ENCODE peak calls at places on chromosomes 7 and 10, in six cellular contexts. S is A549, Z is HepG2, T is endothelial cell of umbilical vein, U is K562, B is GM12878. N is an unnamed sample.

GRCh38 chr7:64882341-64883112 is 20.5 kb upstream of the ZNF273 start:
- DNase-seq in S (no peak), Z (no peak), T (peak; percentile 31), U (no peak), B (no peak), N (peak; percentile 91)

GRCh38 chr10:35335133-35335532 is 1.2 kb upstream of the CCNY start:
- DNase-seq in S (no peak), Z (peak; percentile 56), T (no peak), U (no peak), B (no peak), N (no peak)

GRCh38 chr10:14879055-14879800 is 562 bp downstream of the SUV39H2 start:
- DNase-seq in S (peak; percentile 33), Z (peak; percentile 9), T (no peak), U (no peak), B (no peak), N (peak; percentile 38)

GRCh38 chr7:29647020-29647654 is 83.5 kb downstream of the PRR15 start:
- DNase-seq in S (no peak), Z (no peak), T (no peak), U (peak; percentile 54), B (no peak), N (no peak)

GRCh38 chr10:74586088-74586585 is 240.3 kb upstream of the KAT6B start:
- DNase-seq in S (no peak), Z (no peak), T (peak; percentile 39), U (peak; percentile 15), B (peak; percentile 73), N (peak; percentile 15)

GRCh38 chr7:140165422-140165821 is 11.4 kb downstream of the KDM7A start:
- DNase-seq in S (no peak), Z (no peak), T (peak; percentile 23), U (no peak), B (no peak), N (peak; percentile 94)

GRCh38 chr7:87225696-87226095 is 6.2 kb upstream of the TMEM243 start:
- DNase-seq in S (no peak), Z (no peak), T (no peak), U (no peak), B (no peak), N (no peak)

GRCh38 chr10:33381391-33381790 is 46.9 kb upstream of the NRP1 start:
- DNase-seq in S (no peak), Z (no peak), T (no peak), U (no peak), B (no peak), N (no peak)

GRCh38 chr10:42963302-42963701 is 113.6 kb upstream of the RET start:
- DNase-seq in S (no peak), Z (no peak), T (no peak), U (no peak), B (no peak), N (peak; percentile 98)

GRCh38 chr10:14945097-14945496 is 8.8 kb downstream of the DCLRE1C start:
- DNase-seq in S (no peak), Z (no peak), T (no peak), U (no peak), B (no peak), N (no peak)

GRCh38 chr7:37176079-37176478 is 272.6 kb downstream of the ELMO1 start:
- DNase-seq in S (no peak), Z (no peak), T (no peak), U (no peak), B (no peak), N (no peak)

GRCh38 chr10:103144086-103144485 is 49.0 kb downstream of the NT5C2 start:
- DNase-seq in S (no peak), Z (no peak), T (no peak), U (no peak), B (no peak), N (no peak)

GRCh38 chr7:131507592-131508331 is 48.7 kb downstream of the PODXL start:
- DNase-seq in S (peak; percentile 62), Z (peak; percentile 53), T (peak; percentile 76), U (peak; percentile 81), B (no peak), N (peak; percentile 76)

GRCh38 chr7:23347682-23348180 is 48.6 kb downstream of the MALSU1 start:
- DNase-seq in S (peak; percentile 55), Z (no peak), T (peak; percentile 88), U (peak; percentile 72), B (no peak), N (peak; percentile 64)

GRCh38 chr7:2010551-2011265 is 222.0 kb downstream of the MAD1L1 start:
- DNase-seq in S (no peak), Z (no peak), T (no peak), U (no peak), B (no peak), N (no peak)

GRCh38 chr7:1169409-1170368 is 9.7 kb upstream of the ZFAND2A start:
- DNase-seq in S (peak; percentile 85), Z (peak; percentile 83), T (peak; percentile 90), U (peak; percentile 94), B (peak; percentile 56), N (peak; percentile 96)

GRCh38 chr7:7731732-7732131 is 13.3 kb upstream of the RPA3 start:
- DNase-seq in S (no peak), Z (peak; percentile 92), T (peak; percentile 67), U (no peak), B (no peak), N (no peak)

GRCh38 chr10:123645016-123645415 is 21.1 kb upstream of the GPR26 start:
- DNase-seq in S (no peak), Z (no peak), T (no peak), U (no peak), B (no peak), N (no peak)

GRCh38 chr7:15751191-15751701 is 64.8 kb upstream of the MEOX2 start:
- DNase-seq in S (no peak), Z (no peak), T (no peak), U (no peak), B (no peak), N (no peak)

GRCh38 chr7:4166807-4167206 is 515.3 kb upstream of the FOXK1 start:
- DNase-seq in S (no peak), Z (no peak), T (no peak), U (no peak), B (no peak), N (no peak)

GRCh38 chr7:44172803-44173424 is 16.3 kb downstream of the GCK start:
- DNase-seq in S (no peak), Z (no peak), T (no peak), U (no peak), B (no peak), N (no peak)

GRCh38 chr10:128871671-128872231 is 595.3 kb upstream of the MGMT start:
- DNase-seq in S (no peak), Z (no peak), T (no peak), U (no peak), B (no peak), N (no peak)

GRCh38 chr7:39688611-39689485 is 65.5 kb downstream of the RALA start:
- DNase-seq in S (no peak), Z (no peak), T (peak; percentile 63), U (no peak), B (no peak), N (no peak)

GRCh38 chr7:4147931-4148620 is 534.0 kb upstream of the FOXK1 start:
- DNase-seq in S (no peak), Z (no peak), T (no peak), U (no peak), B (no peak), N (no peak)

GRCh38 chr10:60828489-60828852 is 50.2 kb downstream of the CDK1 start:
- DNase-seq in S (no peak), Z (no peak), T (peak; percentile 96), U (no peak), B (no peak), N (no peak)

DNA sequence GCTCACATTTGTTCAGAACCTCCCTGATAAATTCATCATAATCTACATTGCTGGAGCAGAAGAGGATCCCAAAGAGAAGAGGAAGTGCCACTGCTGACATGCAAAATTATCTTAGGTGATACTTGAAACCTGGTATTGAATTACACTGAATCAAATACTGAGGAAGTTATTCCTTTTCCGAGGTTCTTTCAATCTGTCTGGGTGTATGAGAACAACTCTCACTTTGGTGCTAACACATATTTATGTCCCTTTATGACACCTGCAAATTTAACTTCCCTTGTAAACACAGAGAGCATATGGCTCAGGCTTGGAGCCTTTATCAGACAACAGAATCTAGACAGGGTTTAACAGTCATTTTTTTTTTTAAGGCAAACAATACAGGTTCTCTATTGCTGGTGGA is 131.4 kb downstream of the SRPK2 start:
- DNase-seq in S (no peak), Z (no peak), T (no peak), U (no peak), B (no peak), N (peak; percentile 48)
- H3K4me3 ChIP-seq in S (no peak overlapping the region), Z (no peak overlapping the region), T (no peak overlapping the region), U (no peak overlapping the region), B (no peak overlapping the region), N (no peak overlapping the region)

GRCh38 chr10:54854389-54854788 is 53.4 kb upstream of the PCDH15 start:
- DNase-seq in S (no peak), Z (no peak), T (no peak), U (no peak), B (no peak), N (no peak)
- TF ChIP-seq MAX in S (no peak), Z (no peak), T (no peak), U (no peak), B (no peak), N (no peak)

DNA sequence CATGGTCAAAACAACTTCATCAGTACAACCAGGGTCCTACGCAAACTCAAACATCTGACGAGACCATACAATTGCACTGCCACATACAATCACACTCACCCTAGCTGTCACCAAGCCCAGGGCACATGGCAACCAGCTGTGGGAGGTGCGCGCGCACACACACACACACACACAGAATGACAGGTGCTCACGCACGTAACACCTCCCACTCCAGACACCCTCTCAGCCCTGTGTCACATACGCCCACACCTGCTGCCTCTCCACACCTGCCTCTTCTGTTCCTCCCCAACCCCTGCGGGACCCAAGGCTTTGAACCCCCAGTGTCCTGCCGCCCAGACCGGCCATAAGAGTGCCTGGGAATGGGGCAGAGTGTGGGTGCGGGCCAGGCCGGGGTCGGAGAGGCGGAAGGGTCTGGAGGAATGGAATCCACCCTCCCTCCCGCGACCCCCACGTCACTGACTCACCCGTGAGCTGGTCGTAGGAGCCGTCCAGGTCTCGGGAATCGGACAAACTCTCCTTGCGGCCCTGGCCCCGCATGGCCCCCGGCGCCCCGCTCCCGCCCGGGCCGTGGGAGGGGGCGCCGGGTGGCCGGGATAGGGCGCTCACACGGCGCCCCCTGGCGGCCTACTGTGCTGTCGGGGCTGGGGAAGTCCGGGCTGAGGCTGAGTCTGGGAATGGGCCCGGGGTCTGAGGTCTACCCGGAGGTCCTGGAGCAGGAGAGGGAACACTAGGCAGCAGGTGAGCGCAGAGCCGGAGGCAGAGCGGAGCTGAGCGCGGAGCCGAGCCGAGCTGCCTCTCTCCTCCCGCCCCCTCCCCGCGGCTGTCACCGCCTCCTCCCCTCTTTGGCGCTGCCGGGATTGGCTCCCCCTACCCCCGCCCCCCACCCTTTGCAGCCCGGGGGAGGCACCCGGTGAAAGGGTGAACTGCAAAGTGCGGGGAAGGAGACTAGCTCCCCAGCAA is at the start of gene KCNIP2:
- DNase-seq in S (peak; percentile 52), Z (no peak), T (no peak), U (peak; percentile 0), B (no peak), N (peak; percentile 73)
- TF ChIP-seq MYC in S (no peak), Z (no peak), T (no peak), U (no peak), B (no peak), N (no peak)

DNA sequence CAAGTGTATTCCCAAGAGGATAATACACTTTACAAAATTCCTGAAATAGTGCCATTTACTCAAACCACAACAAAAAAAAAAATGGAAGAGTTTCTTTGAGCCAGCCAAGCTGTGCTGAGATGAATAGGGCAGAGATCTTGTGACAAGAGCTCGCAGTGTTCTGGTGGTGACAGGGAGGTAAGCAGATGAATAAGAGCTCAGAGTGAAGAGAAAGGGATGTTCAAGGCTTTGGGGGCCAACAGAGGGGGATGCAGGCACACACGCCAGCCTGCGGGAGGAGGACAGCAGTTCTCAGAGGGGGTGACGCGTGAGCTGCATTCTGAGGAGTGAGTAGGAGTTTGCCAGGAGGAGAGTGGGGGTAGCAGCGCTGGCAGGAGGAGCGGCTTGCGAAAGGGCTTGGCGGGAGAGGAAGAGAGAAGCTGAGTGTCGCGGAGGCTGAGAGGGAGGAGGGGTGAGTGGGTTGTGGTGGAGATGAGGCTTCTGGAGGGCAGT is 194.4 kb upstream of the IMMP2L start:
- DNase-seq in S (no peak), Z (no peak), T (no peak), U (no peak), B (no peak), N (peak; percentile 84)
- H3K4me3 ChIP-seq in S (no peak overlapping the region), Z (no peak overlapping the region), T (no peak overlapping the region), U (no peak overlapping the region), B (no peak overlapping the region), N (peak overlapping the region; percentile 9)

N was measured in NB4.